ENCODE peak calls at places on chromosomes 11 and 22, in nine cellular contexts. R, Y, N, E, J, W, Z, L and C are unnamed samples.

GRCh38 chr11:134541355-134541754 is 129.3 kb upstream of the B3GAT1 start:
- DNase-seq in R (peak), Y (no peak), N (no peak), E (no peak), J (no peak), W (no peak), Z (no peak), L (no peak), C (no peak)

GRCh38 chr22:26570864-26571525 is 18.9 kb downstream of the TPST2 start:
- DNase-seq in R (no peak), Y (no peak), N (no peak), E (no peak), J (no peak), W (no peak), Z (no peak), L (no peak), C (no peak)

GRCh38 chr22:48309115-48309705 is 1518.5 kb downstream of the BRD1 start:
- DNase-seq in R (no peak), Y (no peak), N (no peak), E (no peak), J (no peak), W (no peak), Z (no peak), L (no peak), C (no peak)

GRCh38 chr11:135074397-135074998 is 662.5 kb upstream of the B3GAT1 start:
- DNase-seq in R (no peak), Y (no peak), N (no peak), E (no peak), J (no peak), W (no peak), Z (no peak), L (no peak), C (no peak)

GRCh38 chr22:17145021-17145680 is 13.9 kb downstream of the HDHD5 start:
- DNase-seq in R (no peak), Y (no peak), N (no peak), E (no peak), J (no peak), W (no peak), Z (no peak), L (no peak), C (peak)

GRCh38 chr11:118657709-118658108 is 21.7 kb downstream of the TREH start:
- DNase-seq in R (no peak), Y (no peak), N (no peak), E (no peak), J (no peak), W (no peak), Z (no peak), L (no peak), C (peak)

GRCh38 chr11:59259047-59259446 is 46.3 kb upstream of the MPEG1 start:
- DNase-seq in R (no peak), Y (no peak), N (no peak), E (no peak), J (no peak), W (no peak), Z (no peak), L (no peak), C (no peak)

GRCh38 chr11:44568706-44569473 is 3.4 kb downstream of the CD82 start:
- DNase-seq in R (peak), Y (peak), N (no peak), E (peak), J (peak), W (peak), Z (peak), L (peak), C (peak)

GRCh38 chr11:17923213-17923612 is 89.6 kb downstream of the SERGEF start:
- DNase-seq in R (no peak), Y (no peak), N (no peak), E (no peak), J (no peak), W (no peak), Z (no peak), L (no peak), C (no peak)

GRCh38 chr11:27694992-27695391 is 5.3 kb downstream of the BDNF start:
- DNase-seq in R (no peak), Y (no peak), N (no peak), E (no peak), J (no peak), W (no peak), Z (no peak), L (no peak), C (no peak)

GRCh38 chr11:6925636-6926207 is 504 bp upstream of the ZNF215 start:
- DNase-seq in R (no peak), Y (peak), N (peak), E (no peak), J (no peak), W (peak), Z (no peak), L (no peak), C (no peak)
- H3K4me3 ChIP-seq in R (peak), Y (peak), N (peak), E (peak), J (no peak), W (peak), Z (peak), L (peak), C (peak)

DNA sequence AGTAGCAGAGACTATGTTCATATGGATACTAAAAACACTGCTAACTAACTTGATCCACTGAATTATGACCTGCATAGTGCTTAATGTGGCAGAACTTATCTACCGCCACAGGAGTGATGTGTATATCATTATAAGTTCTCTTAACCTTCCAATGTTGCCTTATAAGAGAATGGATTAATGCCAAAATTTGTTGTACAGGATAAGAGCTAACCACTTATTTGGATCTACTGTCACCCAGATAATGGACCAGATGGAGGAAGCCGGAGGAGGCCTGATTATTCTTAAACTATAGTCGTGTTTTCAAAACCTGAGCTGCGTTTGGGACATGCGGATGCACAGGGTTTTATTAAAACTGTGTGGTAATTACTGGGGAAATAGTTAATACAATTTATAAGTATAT is 1.9 kb upstream of the OR51B4 start:
- DNase-seq in R (no peak), Y (no peak), N (no peak), E (no peak), J (no peak), W (no peak), Z (no peak), L (no peak), C (no peak)
- TF ChIP-seq POLR2A in R (no peak), Y (no peak), N (no peak), E (no peak), J (no peak), W (no peak), Z (no peak), L (no peak), C (no peak)

GRCh38 chr11:122874991-122875390 is 7.6 kb upstream of the JHY start:
- DNase-seq in R (no peak), Y (no peak), N (no peak), E (no peak), J (no peak), W (no peak), Z (no peak), L (no peak), C (no peak)
- H3K4me3 ChIP-seq in R (no peak), Y (no peak), N (no peak), E (no peak), J (no peak), W (no peak), Z (no peak), L (no peak), C (no peak)

DNA sequence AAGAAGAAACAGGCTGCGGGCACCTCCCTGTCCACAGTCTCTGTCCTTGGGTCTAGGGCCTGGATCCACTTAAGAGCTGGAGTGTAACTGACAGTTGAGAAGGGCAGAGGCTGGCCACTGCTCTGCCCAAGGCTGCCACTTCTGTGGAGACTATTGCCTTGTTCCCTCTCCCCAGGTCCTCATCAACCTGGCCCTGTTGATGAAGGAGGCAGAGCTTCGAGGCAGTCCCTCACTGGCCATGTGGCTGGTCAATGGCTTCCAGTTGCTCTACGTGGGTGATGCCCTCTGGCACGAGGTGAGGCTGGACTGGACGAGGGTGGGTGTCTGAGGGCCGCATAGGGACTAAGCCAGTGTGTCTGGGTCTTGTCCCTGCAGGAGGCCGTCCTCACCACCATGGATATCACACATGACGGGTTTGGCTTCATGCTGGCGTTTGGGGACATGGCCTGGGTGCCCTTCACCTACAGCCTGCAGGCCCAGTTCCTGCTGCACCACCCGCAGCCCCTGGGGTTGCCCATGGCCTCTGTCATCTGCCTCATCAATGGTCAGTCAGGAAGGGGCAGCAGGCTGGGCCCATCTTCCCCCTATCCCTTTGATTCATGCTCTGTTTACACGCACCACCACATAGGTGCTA is 2.8 kb downstream of the ZNHIT2 start:
- DNase-seq in R (no peak), Y (no peak), N (no peak), E (peak), J (no peak), W (no peak), Z (no peak), L (peak), C (peak)
- TF ChIP-seq POLR2A in R (no peak), Y (no peak), N (no peak), E (no peak), J (no peak), W (peak), Z (no peak), L (no peak), C (no peak)

GRCh38 chr11:120332822-120333716 is 3.1 kb upstream of the ARHGEF12 start:
- DNase-seq in R (no peak), Y (no peak), N (no peak), E (no peak), J (no peak), W (no peak), Z (no peak), L (no peak), C (no peak)
- H3K4me3 ChIP-seq in R (no peak), Y (no peak), N (no peak), E (no peak), J (no peak), W (no peak), Z (no peak), L (no peak), C (no peak)